ENCODE peak calls at places on chromosomes 4 and X, in ten cellular contexts. H, C, E, G, O, S, R, T, Z and L are unnamed samples.

GRCh38 chrX:8721536-8721935 is 10.4 kb downstream of the ANOS1 start:
- DNase-seq in H (no peak), C (no peak), E (no peak), Z (no peak), T (no peak), O (no peak), R (no peak), G (no peak), S (no peak), L (no peak)

GRCh38 chrX:136742721-136743379 is 37.9 kb downstream of the ARHGEF6 start:
- DNase-seq in O (no peak), R (no peak), C (no peak), E (no peak), Z (no peak), T (no peak), G (no peak), H (no peak), S (no peak), L (no peak)

GRCh38 chr4:95379633-95380032 is 169.1 kb downstream of the UNC5C start:
- DNase-seq in E (no peak), G (no peak), R (no peak), S (no peak), C (no peak), H (no peak), T (no peak), O (no peak), Z (no peak), L (no peak)

GRCh38 chr4:8908206-8908893 is 36.7 kb upstream of the HMX1 start:
- DNase-seq in E (peak; percentile 70), S (peak; percentile 16), C (no peak), G (no peak), O (no peak), R (no peak), H (no peak), Z (peak; percentile 4), T (no peak), L (no peak)

GRCh38 chrX:95318882-95319281 is 1365.8 kb upstream of the DIAPH2 start:
- DNase-seq in S (no peak), T (no peak), O (no peak), H (no peak), C (no peak), E (no peak), G (no peak), Z (no peak), R (peak; percentile 4), L (peak; percentile 0)

GRCh38 chr4:112514079-112514448 is 1.9 kb downstream of the NEUROG2 start:
- DNase-seq in G (no peak), T (no peak), R (no peak), C (no peak), O (no peak), Z (no peak), S (no peak), E (no peak), H (no peak), L (no peak)

GRCh38 chr4:17447675-17448298 is 64.1 kb downstream of the QDPR start:
- DNase-seq in Z (no peak), H (peak; percentile 66), G (peak; percentile 74), T (peak; percentile 23), O (peak; percentile 26), R (peak; percentile 26), C (no peak), S (no peak), E (no peak), L (peak; percentile 73)

GRCh38 chr4:128590034-128590740 is 219.3 kb upstream of the JADE1 start:
- DNase-seq in E (no peak), T (no peak), G (no peak), R (no peak), O (no peak), Z (no peak), S (no peak), H (no peak), C (no peak), L (no peak)

GRCh38 chrX:42996861-42997260 is 218.9 kb upstream of the PPP1R2C start:
- DNase-seq in T (no peak), E (no peak), G (no peak), R (no peak), S (no peak), O (no peak), Z (no peak), H (peak; percentile 89), C (no peak), L (no peak)

GRCh38 chrX:130902783-130903613 is at the start of gene ENOX2:
- DNase-seq in G (peak; percentile 94), E (peak; percentile 94), O (peak; percentile 90), Z (peak; percentile 74), H (peak; percentile 95), T (peak; percentile 67), S (peak; percentile 89), C (peak; percentile 94), R (peak; percentile 70), L (peak; percentile 93)
- TF ChIP-seq POLR2A in G (peak; percentile 76), E (no peak), O (peak; percentile 68), Z (peak; percentile 40), H (peak; percentile 73), T (no peak), S (peak; percentile 64), C (peak; percentile 52), R (no peak), L (peak; percentile 80)

DNA sequence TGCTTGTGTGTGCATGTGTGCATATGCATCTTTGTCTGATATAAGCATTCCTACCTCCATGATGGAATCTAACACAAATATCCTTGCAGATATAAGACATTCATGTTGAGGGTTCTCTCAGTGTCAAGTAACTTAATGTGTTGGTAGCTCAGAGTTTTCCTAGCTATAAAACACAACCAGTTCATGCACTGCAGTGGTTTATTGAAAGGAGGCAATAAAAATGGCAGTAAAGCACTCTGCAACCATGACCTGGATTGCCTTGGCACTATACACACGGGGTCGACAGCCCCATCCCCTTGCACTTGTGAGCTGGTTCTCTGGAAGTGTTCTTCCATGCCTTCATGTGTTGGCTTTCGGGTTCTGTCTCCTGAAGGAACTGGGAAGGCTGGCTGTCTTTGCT is 38.9 kb downstream of the GPC4 start:
- DNase-seq in T (no peak), R (no peak), H (no peak), S (no peak), E (no peak), O (no peak), Z (no peak), C (no peak), G (no peak), L (no peak)
- TF ChIP-seq POLR2A in T (no peak), R (no peak), H (no peak), S (no peak), E (no peak), O (no peak), Z (no peak), C (no peak), G (no peak), L (no peak)

GRCh38 chrX:118495958-118496762 is 545 bp downstream of the DOCK11 start:
- DNase-seq in H (peak; percentile 1), T (no peak), Z (no peak), G (peak; percentile 34), E (no peak), C (peak; percentile 80), O (no peak), S (peak; percentile 38), R (peak; percentile 30), L (peak; percentile 58)

GRCh38 chrX:118493653-118494297 is 1.8 kb upstream of the DOCK11 start:
- DNase-seq in H (no peak), Z (no peak), R (no peak), G (no peak), T (no peak), O (no peak), E (no peak), C (no peak), S (no peak), L (peak; percentile 14)

GRCh38 chrX:118497180-118497814 is 1.7 kb downstream of the DOCK11 start:
- DNase-seq in H (no peak), S (no peak), E (no peak), C (no peak), G (no peak), T (no peak), Z (no peak), O (no peak), R (no peak), L (no peak)

GRCh38 chrX:118496763-118497079 is 1.1 kb downstream of the DOCK11 start:
- DNase-seq in S (no peak), G (no peak), T (no peak), E (no peak), R (peak; percentile 12), C (no peak), O (no peak), Z (no peak), H (no peak), L (peak; percentile 33)

DNA sequence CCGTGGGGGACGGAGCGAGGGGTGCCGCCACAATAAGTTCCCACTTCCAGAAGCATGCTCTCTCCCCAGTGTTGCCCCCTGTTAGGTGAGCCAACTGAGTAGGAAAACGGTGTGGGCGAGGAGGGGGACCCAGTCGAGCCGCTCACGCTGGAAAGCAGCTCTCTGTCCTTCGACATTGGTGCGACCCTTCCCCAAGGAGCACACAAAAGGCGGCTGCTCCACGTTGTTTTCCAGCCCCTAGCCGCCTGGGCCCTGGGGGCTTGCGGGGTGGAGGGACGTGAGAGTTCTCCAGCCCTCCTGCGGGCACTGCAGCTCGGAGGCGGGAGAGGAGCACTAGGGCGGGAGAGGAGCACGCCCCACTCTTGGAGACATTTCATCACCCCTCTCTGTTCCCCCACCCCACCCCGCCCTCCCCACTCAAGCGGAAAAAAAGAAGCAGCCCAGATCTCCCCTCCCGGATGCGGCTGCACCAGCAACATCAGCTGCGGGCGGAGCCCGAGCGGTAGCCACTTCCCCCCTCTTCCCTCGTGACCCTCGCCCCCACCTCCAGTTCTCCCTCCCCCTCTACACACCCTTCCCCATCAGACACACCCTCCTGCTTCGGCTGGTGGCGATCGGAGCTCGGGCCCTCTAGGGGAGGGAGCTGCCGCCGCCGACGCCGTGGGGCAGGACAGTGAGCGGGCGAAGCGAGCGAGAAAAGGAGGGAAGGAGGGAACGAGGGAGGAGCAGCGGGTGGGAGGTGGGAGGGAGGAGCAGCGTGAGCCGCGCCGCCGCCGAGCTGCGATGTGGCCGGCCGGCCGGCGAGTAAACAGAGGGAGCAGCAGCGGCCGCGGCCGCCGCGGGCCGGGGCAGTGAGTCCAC is at the start of gene DOCK11:
- DNase-seq in G (peak; percentile 82), S (peak; percentile 68), T (peak; percentile 48), O (peak; percentile 35), C (peak; percentile 86), H (peak; percentile 43), R (peak; percentile 57), Z (peak; percentile 57), E (peak; percentile 88), L (peak; percentile 87)
- TF ChIP-seq POLR2A in G (peak; percentile 48), S (no peak), T (no peak), O (no peak), C (no peak), H (no peak), R (peak; percentile 59), Z (no peak), E (no peak), L (peak; percentile 35)

DNA sequence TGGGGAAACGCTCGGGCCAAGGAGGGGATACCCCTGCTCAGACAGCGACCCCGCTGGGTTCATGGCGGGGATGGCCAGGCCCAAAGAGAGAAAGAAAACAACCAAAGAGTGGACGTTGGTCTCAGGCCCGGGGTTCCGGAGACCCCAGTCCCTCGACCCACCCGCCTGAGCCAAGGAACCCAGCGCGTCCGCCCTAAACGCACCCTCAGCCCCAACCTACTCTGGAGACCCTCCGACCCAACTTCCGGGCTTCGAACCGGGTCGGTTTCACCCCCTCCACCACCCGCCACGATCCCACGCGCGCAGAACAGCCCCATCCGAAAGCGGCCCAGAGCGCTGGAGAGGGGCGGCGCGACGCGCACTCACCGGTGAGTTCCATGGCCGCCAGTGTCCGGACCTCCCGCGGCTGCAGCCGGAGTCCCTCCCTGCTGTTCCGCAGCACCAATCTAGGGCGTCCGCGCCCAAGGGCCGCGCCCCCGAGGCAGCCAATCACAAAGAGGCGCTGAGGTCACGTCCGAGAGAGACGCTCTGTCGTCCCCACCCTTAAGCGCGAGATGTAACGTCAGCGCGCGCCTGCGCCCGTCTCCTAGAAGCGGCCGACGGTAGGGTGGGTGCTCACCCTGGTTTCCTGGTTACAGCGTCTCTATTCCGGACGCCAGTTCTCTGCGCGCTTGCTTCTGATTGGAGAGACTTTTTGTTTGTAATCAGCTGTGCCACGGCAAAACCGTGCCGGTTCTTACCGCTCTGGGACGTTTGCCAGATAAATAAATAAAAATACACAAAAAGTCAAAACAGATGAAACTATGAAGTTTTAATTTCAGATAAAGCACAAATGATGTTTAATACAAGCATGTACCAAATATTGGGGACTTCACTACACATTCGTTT is at the start of gene PIGA:
- DNase-seq in S (peak; percentile 95), Z (peak; percentile 81), T (peak; percentile 74), C (peak; percentile 96), E (peak; percentile 96), G (peak; percentile 95), H (peak; percentile 97), R (peak; percentile 45), O (peak; percentile 92), L (peak; percentile 96)
- TF ChIP-seq POLR2A in S (peak; percentile 95), Z (peak; percentile 67), T (peak; percentile 63), C (peak; percentile 68), E (peak; percentile 79), G (peak; percentile 93), H (no peak), R (peak; percentile 78), O (peak; percentile 54), L (peak; percentile 91)